ENCODE peak calls at places on chromosomes 5 and 9, in six cellular contexts. L is HCT116, O is HepG2, T is GM12878, V is A549, K is HL-60. X is an unnamed sample.

GRCh38 chr9:78777747-78778146 is 480.8 kb downstream of the PSAT1 start:
- DNase-seq in L (no peak), O (no peak), T (no peak), V (no peak), K (no peak), X (no peak)

GRCh38 chr5:40043916-40044315 is 619.1 kb upstream of the DAB2 start:
- DNase-seq in L (no peak), O (no peak), T (no peak), V (no peak), K (no peak), X (no peak)

GRCh38 chr5:8057764-8058163 is 188.8 kb downstream of the MTRR start:
- DNase-seq in L (no peak), O (no peak), T (no peak), V (no peak), K (no peak), X (no peak)

GRCh38 chr9:83706703-83707517 is 848 bp downstream of the UBQLN1 start:
- DNase-seq in L (no peak), O (peak), T (no peak), V (peak), K (no peak), X (no peak)

GRCh38 chr5:22621084-22621483 is 232.1 kb downstream of the CDH12 start:
- DNase-seq in L (no peak), O (no peak), T (no peak), V (no peak), K (no peak), X (no peak)

GRCh38 chr5:73314395-73315195 is 134.0 kb downstream of the FOXD1 start:
- DNase-seq in L (no peak), O (no peak), T (no peak), V (no peak), K (no peak), X (no peak)

GRCh38 chr5:96049398-96050272 is 88.0 kb upstream of the ELL2 start:
- DNase-seq in L (no peak), O (no peak), T (no peak), V (peak), K (no peak), X (no peak)

GRCh38 chr5:123105882-123106281 is 16.8 kb downstream of the PRDM6 start:
- DNase-seq in L (no peak), O (no peak), T (no peak), V (no peak), K (no peak), X (no peak)

GRCh38 chr5:40680741-40681350 is 1.1 kb downstream of the PTGER4 start:
- DNase-seq in L (no peak), O (no peak), T (no peak), V (no peak), K (no peak), X (no peak)

GRCh38 chr5:157100140-157100679 is 8.6 kb downstream of the HAVCR2 start:
- DNase-seq in L (no peak), O (no peak), T (peak), V (peak), K (peak), X (peak)

GRCh38 chr5:134576386-134577021 is 51.0 kb downstream of the JADE2 start:
- DNase-seq in L (no peak), O (no peak), T (no peak), V (no peak), K (no peak), X (no peak)

GRCh38 chr5:128135286-128135685 is 51.7 kb downstream of the SLC12A2 start:
- DNase-seq in L (no peak), O (no peak), T (no peak), V (no peak), K (no peak), X (no peak)

GRCh38 chr5:40547994-40548575 is 131.6 kb upstream of the PTGER4 start:
- DNase-seq in L (no peak), O (peak), T (no peak), V (peak), K (no peak), X (no peak)

GRCh38 chr9:73239868-73240267 is 88.2 kb downstream of the ANXA1 start:
- DNase-seq in L (no peak), O (no peak), T (no peak), V (peak), K (no peak), X (no peak)

GRCh38 chr5:7894860-7895259 is 25.9 kb downstream of the MTRR start:
- DNase-seq in L (no peak), O (no peak), T (no peak), V (no peak), K (no peak), X (no peak)

GRCh38 chr5:142934335-142934734 is 164.2 kb downstream of the ARHGAP26 start:
- DNase-seq in L (no peak), O (no peak), T (no peak), V (no peak), K (no peak), X (no peak)

GRCh38 chr5:62124266-62124665 is 181.7 kb upstream of the KIF2A start:
- DNase-seq in L (no peak), O (no peak), T (no peak), V (no peak), K (no peak), X (no peak)

GRCh38 chr9:125085703-125086477 is 57.4 kb downstream of the SCAI start:
- DNase-seq in L (no peak), O (no peak), T (no peak), V (no peak), K (no peak), X (no peak)

GRCh38 chr5:173793677-173794570 is 94.2 kb upstream of the CPEB4 start:
- DNase-seq in L (no peak), O (peak), T (no peak), V (no peak), K (no peak), X (no peak)

GRCh38 chr9:109258619-109259321 is 62.1 kb downstream of the EPB41L4B start:
- DNase-seq in L (no peak), O (no peak), T (no peak), V (no peak), K (no peak), X (no peak)

GRCh38 chr9:96344458-96345180 is 38.9 kb downstream of the SLC35D2 start:
- DNase-seq in L (peak), O (peak), T (no peak), V (peak), K (peak), X (no peak)

GRCh38 chr9:134327671-134328231 is 1.5 kb downstream of the RXRA start:
- DNase-seq in L (no peak), O (no peak), T (no peak), V (no peak), K (no peak), X (no peak)

GRCh38 chr5:6745706-6746217 is 32.5 kb downstream of the TENT4A start:
- DNase-seq in L (peak), O (peak), T (no peak), V (peak), K (no peak), X (peak)

GRCh38 chr5:60178101-60178500 is 284.6 kb upstream of the PDE4D start:
- DNase-seq in L (no peak), O (no peak), T (no peak), V (no peak), K (no peak), X (no peak)

GRCh38 chr5:120507826-120508463 is 43.8 kb downstream of the PRR16 start:
- DNase-seq in L (no peak), O (no peak), T (no peak), V (no peak), K (no peak), X (no peak)

GRCh38 chr9:5612187-5612535 is 16.7 kb upstream of the RIC1 start:
- DNase-seq in L (no peak), O (no peak), T (no peak), V (no peak), K (no peak), X (no peak)

GRCh38 chr5:79436821-79437220 is 77.1 kb downstream of the HOMER1 start:
- DNase-seq in L (no peak), O (no peak), T (no peak), V (no peak), K (no peak), X (no peak)

GRCh38 chr5:127409923-127410675 is 107.3 kb upstream of the PRRC1 start:
- DNase-seq in L (no peak), O (no peak), T (no peak), V (no peak), K (no peak), X (no peak)

GRCh38 chr5:58459276-58459859 is 518 bp downstream of the PLK2 start:
- DNase-seq in L (no peak), O (peak), T (no peak), V (peak), K (no peak), X (no peak)

GRCh38 chr5:10329808-10330481 is 22.2 kb upstream of the CMBL start:
- DNase-seq in L (no peak), O (no peak), T (no peak), V (no peak), K (no peak), X (no peak)

GRCh38 chr5:79932510-79933504 is 58.3 kb downstream of the MTX3 start:
- DNase-seq in L (no peak), O (peak), T (no peak), V (no peak), K (no peak), X (no peak)

DNA sequence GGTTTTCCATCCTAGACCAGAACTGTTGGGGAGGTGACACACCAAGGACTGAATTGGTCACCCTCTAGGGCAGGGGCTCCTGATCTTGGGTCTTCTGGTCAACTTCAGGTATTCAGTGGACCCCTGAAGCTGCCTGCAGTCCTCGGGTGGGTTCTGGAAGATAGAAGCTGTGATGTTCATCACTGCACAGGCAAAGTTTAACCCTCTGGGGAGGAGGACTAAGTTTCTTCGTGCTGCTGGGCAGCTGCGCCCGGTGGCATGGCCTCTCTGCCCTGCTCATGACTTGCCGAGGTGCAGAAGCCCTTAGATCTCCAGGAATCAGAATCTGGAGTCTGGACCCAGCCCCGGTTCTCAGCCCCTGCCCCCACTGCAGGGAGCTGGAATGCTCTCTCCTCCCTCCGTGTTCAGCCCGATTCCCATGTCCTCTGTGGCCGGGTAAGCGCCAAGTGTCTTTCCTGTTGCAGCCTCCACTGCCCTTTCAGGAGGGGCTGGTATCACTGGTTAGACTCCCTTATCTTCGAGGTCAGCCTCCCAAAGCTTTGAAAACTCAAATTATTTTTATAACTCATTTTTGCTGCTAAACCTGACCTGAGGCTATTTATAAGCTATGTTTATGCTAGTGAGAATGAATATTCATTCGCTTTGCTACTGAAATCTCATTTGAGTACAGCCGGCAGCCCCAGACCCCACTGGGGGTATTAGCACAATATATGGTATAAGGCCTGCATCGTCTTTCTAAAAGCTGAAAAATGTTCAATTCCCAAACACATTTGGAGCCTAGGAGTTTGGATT is 1.7 kb downstream of the LAMC3 start:
- DNase-seq in L (no peak), O (no peak), T (no peak), V (no peak), K (no peak), X (no peak)
- H3K4me3 ChIP-seq in L (no peak), O (no peak), T (no peak), V (no peak), K (no peak), X (no peak)

DNA sequence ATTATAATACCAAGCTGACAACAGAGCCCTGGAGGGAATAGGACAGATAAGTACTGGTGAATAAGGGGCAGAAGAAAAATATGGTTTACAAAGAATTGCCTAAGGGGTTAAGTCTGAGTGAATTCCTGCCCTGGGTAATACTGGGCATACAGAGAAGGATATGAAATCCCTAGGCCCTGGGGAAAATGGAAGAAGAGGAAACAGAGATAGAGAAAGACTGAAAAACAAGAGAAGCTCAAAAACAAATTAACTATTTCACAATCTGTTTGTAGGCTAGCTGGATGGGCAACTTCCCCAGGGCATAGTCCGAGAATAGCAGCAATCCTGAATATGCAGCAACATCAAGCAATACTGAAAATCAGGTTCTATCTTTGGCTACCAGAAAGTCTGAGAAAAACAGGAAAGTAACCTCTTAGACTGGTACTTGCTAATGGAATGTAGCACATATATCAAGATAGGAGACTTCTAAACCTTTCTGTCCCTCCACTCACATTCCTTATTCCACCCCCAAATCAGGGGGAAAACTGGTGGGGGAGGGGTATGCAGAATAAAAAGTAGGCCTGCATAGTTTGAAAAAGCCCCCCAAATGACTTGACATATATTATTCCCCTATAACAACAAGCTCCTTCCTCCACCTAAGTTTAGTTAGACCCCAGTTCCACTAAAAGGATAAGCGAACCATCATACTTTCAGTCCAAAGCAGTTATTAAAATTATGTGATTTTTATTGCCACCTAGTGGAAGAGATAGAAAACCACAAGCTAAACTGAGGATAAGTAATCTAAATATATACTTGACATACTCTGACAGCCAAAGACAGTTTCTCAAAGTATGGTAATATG is 20.6 kb downstream of the SLC38A9 start:
- DNase-seq in L (peak), O (peak), T (no peak), V (peak), K (no peak), X (peak)
- TF ChIP-seq REST in L (no peak), O (no peak), T (no peak), V (no peak), K (no peak), X (no peak)

DNA sequence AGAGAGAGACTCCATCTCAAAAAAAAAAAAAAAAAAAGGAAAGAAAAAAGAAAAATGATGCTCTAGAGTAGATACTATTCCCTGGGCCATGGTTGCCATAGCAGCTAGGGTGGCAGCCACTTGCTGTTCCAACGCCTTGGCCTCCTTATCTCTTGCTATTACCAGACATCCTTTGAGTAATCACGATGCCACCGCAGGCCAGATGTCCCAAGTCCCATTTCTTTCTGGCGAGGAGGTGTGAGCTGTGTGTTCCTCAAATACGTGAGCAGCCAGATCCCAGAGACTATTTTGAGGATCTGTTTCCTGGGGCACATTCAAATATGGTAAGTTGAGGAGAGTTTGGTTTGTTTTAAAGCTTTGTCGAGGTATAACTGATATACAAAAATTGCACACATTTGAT is 23.4 kb upstream of the GFPT2 start:
- DNase-seq in L (no peak), O (no peak), T (no peak), V (no peak), K (no peak), X (no peak)
- H3K4me3 ChIP-seq in L (no peak), O (no peak), T (no peak), V (no peak), K (no peak), X (no peak)

GRCh38 chr5:154444559-154445421 is 1.0 kb upstream of the SAP30L start:
- DNase-seq in L (no peak), O (no peak), T (no peak), V (peak), K (no peak), X (no peak)

GRCh38 chr5:154449786-154450185 is 4.0 kb downstream of the SAP30L start:
- DNase-seq in L (no peak), O (no peak), T (no peak), V (no peak), K (no peak), X (no peak)

GRCh38 chr5:154445422-154446182 is at the start of gene SAP30L:
- DNase-seq in L (peak), O (peak), T (peak), V (peak), K (peak), X (peak)

GRCh38 chr5:154447074-154447725 is 1.4 kb downstream of the SAP30L start:
- DNase-seq in L (no peak), O (no peak), T (no peak), V (no peak), K (no peak), X (no peak)

DNA sequence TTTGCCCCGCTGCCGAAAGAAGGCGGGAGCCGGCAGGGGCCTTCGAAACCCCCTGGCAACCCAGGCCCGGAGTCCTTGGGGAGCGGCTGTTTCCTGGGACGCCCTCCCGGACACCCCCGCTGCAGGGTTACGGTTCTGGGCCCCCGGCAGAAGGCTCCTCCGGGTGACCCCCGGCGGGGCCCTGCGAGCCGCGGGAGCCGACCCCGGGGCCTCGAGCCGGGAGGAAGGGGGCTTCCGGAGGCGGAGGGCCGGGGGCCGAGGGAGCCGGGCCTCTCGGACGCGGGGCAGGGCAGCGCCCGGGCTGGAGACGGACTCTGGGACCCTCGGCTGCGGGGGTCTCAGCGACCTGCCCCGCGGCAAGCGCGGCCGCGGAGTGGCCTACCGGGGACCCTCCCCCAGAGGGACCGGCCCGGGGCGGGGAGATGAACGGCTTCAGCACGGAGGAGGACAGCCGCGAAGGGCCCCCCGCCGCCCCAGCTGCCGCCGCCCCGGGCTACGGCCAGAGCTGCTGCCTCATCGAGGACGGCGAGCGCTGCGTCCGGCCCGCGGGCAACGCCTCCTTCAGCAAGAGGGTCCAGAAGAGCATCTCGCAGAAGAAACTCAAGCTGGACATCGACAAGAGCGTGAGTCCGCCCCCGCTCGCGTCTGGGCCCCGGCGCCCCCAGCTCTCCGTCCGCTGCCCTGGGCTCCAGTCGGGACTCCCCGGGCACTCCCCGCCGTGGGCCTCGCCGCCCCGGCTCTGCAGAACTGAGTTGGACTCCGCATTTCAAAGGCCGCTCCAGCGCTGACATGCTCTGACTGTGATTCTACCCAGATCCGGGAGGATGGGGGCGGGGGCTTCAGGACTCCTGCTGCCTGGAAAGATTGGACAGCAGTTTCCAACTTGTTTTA is 631 bp downstream of the SAP30L start:
- DNase-seq in L (no peak), O (peak), T (no peak), V (peak), K (no peak), X (no peak)
- TF ChIP-seq REST in L (no peak), O (no peak), T (no peak), V (no peak), K (no peak), X (no peak)

GRCh38 chr5:91378683-91379601 is 4.2 kb downstream of the ARRDC3 start:
- DNase-seq in L (no peak), O (no peak), T (no peak), V (no peak), K (no peak), X (no peak)
- H3K4me3 ChIP-seq in L (peak), O (peak), T (peak), V (peak), K (peak), X (peak)

GRCh38 chr5:178438746-178439260 is 151.4 kb downstream of the COL23A1 start:
- DNase-seq in L (no peak), O (no peak), T (no peak), V (no peak), K (no peak), X (no peak)

GRCh38 chr5:178441486-178442270 is 148.5 kb downstream of the COL23A1 start:
- DNase-seq in L (no peak), O (no peak), T (no peak), V (no peak), K (no peak), X (no peak)

GRCh38 chr5:178437296-178438075 is 152.7 kb downstream of the COL23A1 start:
- DNase-seq in L (no peak), O (no peak), T (no peak), V (no peak), K (no peak), X (no peak)

GRCh38 chr5:178440163-178440545 is 150.0 kb downstream of the COL23A1 start:
- DNase-seq in L (no peak), O (no peak), T (no peak), V (no peak), K (no peak), X (no peak)

GRCh38 chr5:178439411-178440162 is 150.6 kb downstream of the COL23A1 start:
- DNase-seq in L (no peak), O (no peak), T (no peak), V (no peak), K (no peak), X (no peak)
- TF ChIP-seq REST in L (no peak), O (no peak), T (no peak), V (no peak), K (no peak), X (no peak)